ENCODE peak calls at places on chromosomes 4 and X, in ten cellular contexts. P is GM23338, F is hepatocyte, C is HCT116, L is endothelial cell of umbilical vein, X is HepG2, I is PC-3, R is GM12878, O is MM.1S, S is astrocyte. A is an unnamed sample.

GRCh38 chrX:46704767-46705386 is 54.0 kb downstream of the SLC9A7 start:
- DNase-seq in S (peak), I (no peak), L (peak), X (no peak), R (peak), F (no peak), O (no peak), C (no peak), P (no peak), A (no peak)

GRCh38 chr4:84578540-84579409 is 4.2 kb upstream of the CDS1 start:
- DNase-seq in R (no peak), S (peak), L (peak), F (peak), X (peak), O (peak), I (peak), P (peak), C (peak), A (no peak)

GRCh38 chr4:38591617-38592337 is 72.2 kb upstream of the KLF3 start:
- DNase-seq in P (no peak), C (no peak), I (no peak), R (no peak), L (no peak), F (no peak), O (no peak), S (no peak), X (no peak), A (no peak)

GRCh38 chrX:66012094-66012534 is 27.8 kb downstream of the VSIG4 start:
- DNase-seq in P (no peak), X (no peak), S (no peak), I (no peak), C (no peak), F (no peak), L (no peak), O (peak), R (peak), A (no peak)

GRCh38 chr4:141132689-141133145 is 552 bp downstream of the RNF150 start:
- DNase-seq in O (no peak), P (peak), X (no peak), S (peak), F (peak), R (no peak), I (no peak), C (no peak), L (no peak), A (no peak)

GRCh38 chrX:22366166-22366702 is 93.5 kb downstream of the CBLL2 start:
- DNase-seq in X (no peak), R (no peak), S (peak), P (no peak), I (no peak), F (no peak), O (no peak), L (no peak), C (no peak), A (no peak)

GRCh38 chr4:111283066-111283677 is 660.3 kb upstream of the PITX2 start:
- DNase-seq in R (no peak), F (peak), C (peak), O (peak), X (peak), L (peak), P (peak), I (peak), S (peak), A (peak)

GRCh38 chrX:153641575-153642312 is 5.3 kb upstream of the DUSP9 start:
- DNase-seq in L (no peak), C (no peak), I (no peak), P (peak), F (peak), S (no peak), X (peak), R (no peak), O (no peak), A (no peak)

GRCh38 chr4:26242451-26242850 is 78.4 kb upstream of the RBPJ start:
- DNase-seq in C (no peak), F (no peak), X (no peak), I (peak), R (no peak), O (no peak), S (peak), L (no peak), P (no peak), A (peak)

DNA sequence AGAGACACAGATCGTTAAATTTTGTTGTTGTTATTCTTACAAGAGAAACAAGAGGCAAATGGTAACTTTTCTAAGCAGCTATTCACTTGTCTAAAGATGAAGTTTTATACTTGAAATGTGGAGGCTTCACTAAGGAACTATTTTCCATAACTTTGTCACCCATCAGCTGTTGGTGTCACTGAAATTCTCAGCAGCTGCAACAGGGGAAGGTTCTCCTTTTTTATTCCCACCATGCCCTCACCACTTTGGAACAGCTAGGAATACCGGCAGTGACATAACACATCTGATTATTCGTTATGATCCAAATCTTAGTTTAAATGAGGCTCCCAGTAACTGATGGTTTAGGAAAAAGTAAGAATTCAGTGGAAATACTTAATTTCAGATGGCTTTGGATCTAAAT is 147.0 kb upstream of the LEF1 start:
- DNase-seq in I (no peak), X (no peak), R (no peak), O (no peak), F (no peak), C (no peak), P (no peak), S (no peak), L (no peak), A (no peak)
- H2AFZ ChIP-seq in I (no peak), X (no peak), R (no peak), O (no peak), F (no peak), C (no peak), P (no peak), S (no peak), L (no peak), A (no peak)

GRCh38 chr4:20253799-20254409 is 2.2 kb downstream of the SLIT2 start:
- DNase-seq in O (no peak), S (peak), I (peak), P (peak), C (no peak), L (peak), F (peak), R (no peak), X (no peak), A (no peak)

GRCh38 chr4:20252656-20253271 is 1.1 kb downstream of the SLIT2 start:
- DNase-seq in O (peak), L (peak), C (no peak), R (no peak), I (peak), S (peak), P (peak), F (peak), X (no peak), A (no peak)

GRCh38 chr4:20251796-20252655 is at the start of gene SLIT2:
- DNase-seq in C (peak), X (peak), F (peak), L (peak), O (peak), S (peak), I (peak), R (no peak), P (peak), A (no peak)

GRCh38 chr4:20254517-20255250 is 3.0 kb downstream of the SLIT2 start:
- DNase-seq in R (no peak), C (no peak), S (peak), I (no peak), X (no peak), F (peak), P (peak), L (peak), O (no peak), A (no peak)

GRCh38 chr4:20253272-20253798 is 1.6 kb downstream of the SLIT2 start:
- DNase-seq in S (no peak), P (peak), F (no peak), R (no peak), L (peak), O (no peak), C (no peak), X (no peak), I (no peak), A (no peak)
- TF ChIP-seq EZH2 in S (no peak), P (peak), F (no peak), R (no peak), L (no peak), O (no peak), C (no peak), X (no peak), I (no peak), A (no peak)

GRCh38 chr4:132228676-132229075 is 920.4 kb upstream of the PCDH10 start:
- DNase-seq in O (no peak), L (no peak), I (no peak), F (no peak), S (no peak), C (no peak), P (no peak), R (no peak), X (no peak), A (no peak)

GRCh38 chr4:132230025-132230424 is 919.1 kb upstream of the PCDH10 start:
- DNase-seq in R (no peak), C (no peak), L (no peak), F (no peak), I (no peak), O (no peak), X (no peak), P (no peak), S (no peak), A (no peak)

DNA sequence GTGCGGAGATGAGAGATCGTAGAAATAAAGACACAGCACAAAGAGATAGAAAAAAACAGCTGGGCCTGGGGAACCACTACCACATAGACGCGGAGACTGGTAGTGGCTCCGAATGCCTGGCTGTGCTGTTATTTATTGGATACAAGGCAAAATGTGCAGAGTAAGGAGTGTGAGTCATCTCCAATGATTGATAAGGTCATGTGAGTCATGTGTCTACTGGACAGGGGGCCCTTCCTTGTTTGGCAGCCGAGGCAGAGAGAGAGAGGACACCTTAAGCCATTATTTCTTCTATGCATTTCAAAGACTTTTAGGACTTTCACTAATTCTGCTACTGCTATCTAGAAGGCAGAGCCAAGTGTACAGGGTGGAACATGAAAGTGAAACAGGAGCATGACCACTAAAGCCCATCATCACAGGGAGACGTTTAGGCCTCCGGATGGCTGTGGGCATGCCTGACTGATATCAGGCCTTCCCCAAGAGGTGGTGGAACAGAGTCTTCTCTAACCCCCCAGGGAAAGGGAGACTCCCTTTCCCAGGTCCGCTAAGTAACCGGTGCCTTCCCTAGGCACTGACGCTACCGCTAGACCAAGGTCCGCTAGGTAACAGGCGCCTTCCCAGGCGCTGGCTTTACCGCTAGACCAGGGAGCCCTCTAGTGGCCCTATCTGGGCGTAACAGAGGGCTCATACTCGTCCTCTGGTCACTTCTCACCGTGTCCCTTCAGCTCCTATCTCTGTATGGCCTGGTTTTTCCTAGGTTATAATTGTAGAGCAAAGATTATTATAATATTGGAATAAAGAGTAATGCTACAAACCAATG is 921.5 kb upstream of the PCDH10 start:
- DNase-seq in F (peak), I (peak), O (no peak), R (no peak), X (peak), P (peak), C (peak), L (peak), S (peak), A (peak)
- TF ChIP-seq CTCF in F (peak), I (peak), O (no peak), R (peak), X (peak), P (peak), C (peak), L (peak), S (no peak), A (peak)

DNA sequence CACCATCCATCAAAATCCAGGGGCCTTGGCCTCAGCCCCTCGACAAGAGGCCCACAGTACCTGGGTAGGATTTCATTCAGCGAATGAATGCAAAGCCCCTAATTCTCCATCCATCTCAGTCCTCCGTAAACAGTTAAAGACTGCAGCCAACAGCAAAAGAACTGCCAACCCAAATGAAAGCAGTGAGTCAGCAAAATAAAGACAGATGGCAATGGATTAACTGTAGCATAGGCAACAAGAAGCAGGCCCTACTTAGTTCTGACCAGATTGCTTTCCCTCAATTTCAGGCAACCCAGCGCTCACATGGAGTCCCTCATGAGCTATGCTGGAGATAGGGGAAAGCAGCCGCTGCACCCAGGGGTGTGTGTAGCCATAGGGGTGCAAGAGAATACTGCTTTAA is 21.4 kb downstream of the PLAC1 start:
- DNase-seq in I (no peak), P (no peak), X (no peak), C (no peak), S (peak), R (no peak), L (no peak), F (no peak), O (no peak), A (no peak)
- H2AFZ ChIP-seq in I (no peak), P (no peak), X (no peak), C (no peak), S (peak), R (no peak), L (no peak), F (no peak), O (no peak), A (no peak)

GRCh38 chr4:152304220-152304619 is 231.7 kb downstream of the FBXW7 start:
- DNase-seq in P (no peak), I (peak), R (peak), C (no peak), F (no peak), O (no peak), S (peak), L (no peak), X (no peak), A (peak)
- TF ChIP-seq EZH2 in P (no peak), I (no peak), R (no peak), C (no peak), F (no peak), O (no peak), S (no peak), L (no peak), X (no peak), A (no peak)

DNA sequence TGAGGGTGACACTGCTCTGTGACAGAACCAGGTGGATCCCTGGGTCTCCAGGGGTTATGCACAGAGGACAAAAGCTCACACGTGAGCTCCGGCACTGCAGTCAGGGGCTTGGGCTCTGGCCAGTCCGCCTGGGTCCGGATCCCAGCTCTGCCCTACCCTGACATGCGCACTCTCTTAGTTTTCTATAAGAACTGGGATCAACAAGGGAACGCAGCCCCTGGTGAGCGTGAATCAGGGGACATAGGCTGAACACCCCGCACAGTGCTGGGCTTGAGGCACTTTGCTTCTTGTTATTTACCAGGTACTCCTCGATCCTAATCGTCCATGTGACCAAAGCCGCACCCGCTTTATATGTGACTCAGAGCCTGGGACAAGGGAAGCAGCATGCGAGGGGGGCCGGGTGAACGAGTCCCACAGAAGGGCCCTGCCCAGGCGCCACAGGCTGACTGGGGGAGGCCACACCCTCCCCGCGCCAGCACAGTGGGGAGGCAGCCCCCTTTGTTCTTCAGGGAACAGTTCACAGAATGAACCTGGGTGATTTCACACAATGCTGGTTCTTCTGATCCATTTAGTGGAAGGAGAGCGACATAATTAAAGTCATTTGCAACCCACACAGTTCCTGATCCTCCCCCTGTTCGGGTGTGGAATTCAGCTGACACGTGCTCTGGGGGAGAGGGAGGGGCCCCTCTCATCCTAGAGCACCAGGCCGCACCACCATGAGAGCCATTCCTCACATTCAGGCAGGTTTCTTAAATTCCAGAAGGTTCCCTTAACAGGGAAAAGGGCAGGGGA is 55.5 kb downstream of the WFS1 start:
- DNase-seq in O (no peak), I (peak), L (peak), F (peak), R (no peak), S (peak), C (no peak), P (peak), X (no peak), A (no peak)
- TF ChIP-seq CTCF in O (no peak), I (no peak), L (no peak), F (no peak), R (no peak), S (no peak), C (no peak), P (no peak), X (no peak), A (no peak)

GRCh38 chr4:122688529-122688928 is 44.0 kb upstream of the BBS12 start:
- DNase-seq in F (no peak), I (no peak), C (no peak), P (no peak), S (no peak), L (peak), R (no peak), X (no peak), O (no peak), A (peak)
- H2AFZ ChIP-seq in F (no peak), I (no peak), C (no peak), P (peak), S (no peak), L (peak), R (no peak), X (no peak), O (no peak), A (no peak)

A was measured in PC-9.